ENCODE peak calls at places on chromosomes 4 and X, in seven cellular contexts. D is CD4-positive, alpha-beta memory T cell; K is stomach; Q is testis; F is psoas muscle; Y is osteoblast; L is PC-3. C is an unnamed sample.

GRCh38 chrX:140817943-140818342 is 108.4 kb downstream of the LINC00632 start:
- DNase-seq in D (no peak), K (no peak), Q (no peak), F (no peak), Y (peak; percentile 22), L (peak; percentile 70), C (peak; percentile 19)

GRCh38 chr4:107825072-107825789 is 499 bp downstream of the SGMS2 start:
- DNase-seq in D (no peak), K (peak; percentile 43), Q (peak; percentile 38), F (no peak), Y (peak; percentile 90), L (peak; percentile 52), C (peak; percentile 78)

GRCh38 chr4:14184265-14184664 is 556.7 kb upstream of the BOD1L1 start:
- DNase-seq in D (no peak), K (no peak), Q (peak; percentile 38), F (no peak), Y (no peak), L (no peak), C (peak; percentile 6)

GRCh38 chr4:8353912-8354453 is 84.4 kb downstream of the HTRA3 start:
- DNase-seq in D (no peak), K (no peak), Q (no peak), F (no peak), Y (peak; percentile 85), L (no peak), C (no peak)

GRCh38 chr4:139959398-139959797 is 194.6 kb downstream of the MAML3 start:
- DNase-seq in D (no peak), K (no peak), Q (no peak), F (no peak), Y (no peak), L (no peak), C (no peak)

GRCh38 chr4:159395693-159396092 is 292.8 kb downstream of the RAPGEF2 start:
- DNase-seq in D (no peak), K (no peak), Q (no peak), F (no peak), Y (no peak), L (no peak), C (no peak)

GRCh38 chr4:125735107-125735506 is 420.4 kb downstream of the FAT4 start:
- DNase-seq in D (no peak), K (no peak), Q (peak; percentile 21), F (peak; percentile 25), Y (peak; percentile 81), L (peak; percentile 82), C (no peak)

GRCh38 chrX:114038358-114038757 is 545.5 kb upstream of the HTR2C start:
- DNase-seq in D (no peak), K (no peak), Q (no peak), F (no peak), Y (no peak), L (no peak), C (peak; percentile 24)

GRCh38 chr4:124708517-124709300 is 3.8 kb downstream of the ANKRD50 start:
- DNase-seq in D (no peak), K (no peak), Q (no peak), F (no peak), Y (peak; percentile 21), L (no peak), C (no peak)

GRCh38 chr4:86338989-86339388 is 20.9 kb downstream of the MAPK10 start:
- DNase-seq in D (no peak), K (no peak), Q (no peak), F (no peak), Y (peak; percentile 43), L (peak; percentile 87), C (no peak)

GRCh38 chr4:179095585-179096228 is 1653.5 kb upstream of the AGA start:
- DNase-seq in D (no peak), K (no peak), Q (peak; percentile 67), F (no peak), Y (no peak), L (peak; percentile 26), C (peak; percentile 4)

GRCh38 chrX:11756354-11757318 is 1.4 kb upstream of the MSL3 start:
- DNase-seq in D (no peak), K (no peak), Q (no peak), F (no peak), Y (no peak), L (peak; percentile 56), C (no peak)

GRCh38 chrX:17377795-17378194 is 2.8 kb downstream of the NHS start:
- DNase-seq in D (no peak), K (no peak), Q (no peak), F (no peak), Y (peak; percentile 34), L (no peak), C (peak; percentile 49)
- H3K4me3 ChIP-seq in D (no peak overlapping the region), K (peak overlapping the region; percentile 58), Q (peak overlapping the region; percentile 74), F (peak overlapping the region; percentile 63), Y (peak overlapping the region; percentile 81), L (peak overlapping the region; percentile 91), C (peak overlapping the region; percentile 74)

GRCh38 chrX:310621-311155 is 7.9 kb downstream of the GTPBP6 start:
- DNase-seq in D (no peak), K (no peak), Q (no peak), F (no peak), Y (peak; percentile 39), L (no peak), C (peak; percentile 26)

GRCh38 chrX:311156-312129 is 7.2 kb downstream of the GTPBP6 start:
- DNase-seq in D (no peak), K (no peak), Q (no peak), F (no peak), Y (peak; percentile 77), L (no peak), C (peak; percentile 49)

GRCh38 chrX:308821-309520 is 9.6 kb downstream of the GTPBP6 start:
- DNase-seq in D (no peak), K (no peak), Q (no peak), F (no peak), Y (peak; percentile 89), L (no peak), C (peak; percentile 39)

GRCh38 chrX:302975-303374 is 15.6 kb downstream of the GTPBP6 start:
- DNase-seq in D (no peak), K (no peak), Q (no peak), F (no peak), Y (peak; percentile 65), L (no peak), C (peak; percentile 29)

DNA sequence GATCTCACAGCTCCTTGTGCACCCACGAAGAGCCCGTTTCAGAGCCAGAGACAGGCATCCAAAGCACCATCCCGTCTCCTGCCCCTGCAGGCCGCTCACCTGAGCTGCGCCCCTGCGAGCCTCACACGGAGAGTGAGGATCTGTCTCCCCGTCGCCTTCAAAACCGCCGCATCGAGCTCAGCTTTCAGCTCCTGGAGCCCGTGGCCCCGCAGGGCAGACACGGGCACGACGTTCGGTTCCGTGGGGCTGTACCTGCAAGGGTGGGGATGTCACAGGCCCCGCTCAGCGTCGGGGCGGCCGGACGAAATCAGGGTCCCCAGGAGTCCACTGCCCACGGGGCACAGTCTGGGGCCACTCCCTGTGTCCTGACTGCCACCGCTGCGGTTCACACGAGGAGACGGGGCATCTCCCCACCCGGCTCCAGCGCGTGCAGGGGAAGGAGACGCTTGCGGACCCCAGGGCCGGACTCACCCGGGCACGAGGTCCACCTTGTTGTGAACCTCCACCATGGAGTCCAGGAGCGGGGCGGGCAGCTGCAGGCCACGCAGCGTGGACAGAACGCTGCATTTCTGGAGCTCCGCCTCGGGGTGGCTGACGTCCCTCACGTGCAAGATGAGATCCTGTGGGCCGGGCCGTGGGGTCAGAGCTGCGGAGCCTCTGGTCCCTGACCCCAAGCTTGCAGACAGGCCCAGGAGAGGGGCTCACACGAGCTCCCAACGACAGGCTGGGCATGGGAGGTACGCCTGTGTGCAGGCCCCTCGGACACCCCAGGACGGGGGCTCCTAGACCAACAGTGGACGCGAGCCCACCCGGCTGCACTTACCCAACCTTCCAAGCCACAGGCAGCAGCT is 11.1 kb downstream of the GTPBP6 start:
- DNase-seq in D (no peak), K (no peak), Q (no peak), F (no peak), Y (peak; percentile 85), L (no peak), C (peak; percentile 59)
- H3K36me3 ChIP-seq in D (peaks cover 38% of the 10 kb centered on the region), K (peaks cover 99% of the 10 kb centered on the region), Q (no peaks in the 10 kb centered on the region), F (peaks cover 14% of the 10 kb centered on the region), Y (peaks cover 48% of the 10 kb centered on the region), L (peaks cover 10% of the 10 kb centered on the region), C (peaks cover 22% of the 10 kb centered on the region)

GRCh38 chrX:154333116-154333515 is 37.5 kb downstream of the TKTL1 start:
- DNase-seq in D (no peak), K (no peak), Q (no peak), F (no peak), Y (no peak), L (no peak), C (no peak)

GRCh38 chrX:154334496-154334895 is 38.9 kb downstream of the TKTL1 start:
- DNase-seq in D (no peak), K (no peak), Q (no peak), F (no peak), Y (peak; percentile 78), L (no peak), C (peak; percentile 21)

GRCh38 chrX:154333837-154334271 is 38.3 kb downstream of the TKTL1 start:
- DNase-seq in D (no peak), K (no peak), Q (no peak), F (no peak), Y (peak; percentile 11), L (no peak), C (peak; percentile 14)

GRCh38 chrX:154329284-154329683 is 33.7 kb downstream of the TKTL1 start:
- DNase-seq in D (no peak), K (no peak), Q (no peak), F (no peak), Y (peak; percentile 78), L (no peak), C (no peak)

GRCh38 chrX:154332561-154332960 is 37.0 kb downstream of the TKTL1 start:
- DNase-seq in D (no peak), K (no peak), Q (no peak), F (no peak), Y (peak; percentile 54), L (no peak), C (no peak)
- H3K4me3 ChIP-seq in D (no peak overlapping the region), K (no peak overlapping the region), Q (no peak overlapping the region), F (no peak overlapping the region), Y (no peak overlapping the region), L (no peak overlapping the region), C (no peak overlapping the region)

DNA sequence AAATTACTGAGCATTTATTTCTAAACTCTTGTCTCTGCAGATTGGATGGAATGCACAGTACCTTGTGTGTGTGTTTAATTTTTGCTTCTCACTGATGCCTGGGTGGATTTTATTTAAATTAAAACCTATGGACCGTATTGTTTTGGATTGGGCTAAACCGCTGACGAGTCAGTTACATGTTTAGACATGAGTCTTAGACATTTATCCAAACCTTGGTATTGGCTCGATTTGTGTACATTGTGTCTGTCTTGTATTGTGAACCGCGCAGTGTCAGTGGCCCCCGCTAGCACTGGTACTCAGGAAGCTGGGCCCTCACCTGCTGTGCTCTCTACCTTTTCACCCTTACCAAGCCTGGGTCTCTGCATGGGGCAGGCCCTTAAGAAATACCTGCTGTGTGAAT is 40.8 kb upstream of the TADA2B start:
- DNase-seq in D (no peak), K (no peak), Q (no peak), F (no peak), Y (no peak), L (no peak), C (peak; percentile 8)
- H3K36me3 ChIP-seq in D (peaks cover 57% of the 10 kb centered on the region), K (peaks cover 98% of the 10 kb centered on the region), Q (peaks cover 5% of the 10 kb centered on the region), F (no peaks in the 10 kb centered on the region), Y (peaks cover 44% of the 10 kb centered on the region), L (peaks cover 20% of the 10 kb centered on the region), C (peaks cover 30% of the 10 kb centered on the region)

DNA sequence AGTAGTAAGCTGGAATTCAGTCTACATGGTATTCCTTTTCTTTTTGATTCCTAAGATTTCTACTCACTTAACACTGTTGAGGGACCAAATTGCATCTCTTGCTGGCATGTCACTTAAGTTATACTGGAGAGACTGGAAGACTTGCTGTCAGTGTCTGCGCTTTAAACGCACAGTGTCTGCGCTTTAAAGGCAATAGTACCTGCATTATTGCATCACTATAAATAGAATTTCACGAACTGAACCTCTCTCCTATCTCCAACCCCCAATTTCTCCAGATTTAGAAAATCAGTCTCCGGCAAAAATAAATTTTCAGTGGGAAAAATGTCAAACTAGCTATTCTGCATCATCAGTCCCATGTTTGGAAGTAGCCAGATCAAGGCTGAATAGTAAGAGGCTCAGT is 21.2 kb downstream of the SMAD1 start:
- DNase-seq in D (no peak), K (no peak), Q (no peak), F (no peak), Y (no peak), L (no peak), C (no peak)
- H3K4me3 ChIP-seq in D (no peak overlapping the region), K (no peak overlapping the region), Q (no peak overlapping the region), F (no peak overlapping the region), Y (no peak overlapping the region), L (no peak overlapping the region), C (no peak overlapping the region)